ENCODE peak calls at places on chromosomes 5 and 9, in nine cellular contexts. Y is transverse colon, C is thyroid gland, U is A549, O is HepG2, Z is stomach, T is heart left ventricle, V is lower leg skin, L is body of pancreas. J is an unnamed sample.

GRCh38 chr9:133942206-133942975 is 49.7 kb downstream of the VAV2 start:
- DNase-seq in Y (no peak), Z (no peak), V (no peak), C (no peak), O (no peak), L (peak), T (peak), U (no peak), J (no peak)

GRCh38 chr5:43301653-43302091 is 11.5 kb downstream of the HMGCS1 start:
- DNase-seq in L (no peak), U (no peak), V (no peak), C (peak), Z (no peak), Y (no peak), T (no peak), O (no peak), J (peak)

GRCh38 chr5:75342836-75343235 is 5.8 kb downstream of the HMGCR start:
- DNase-seq in V (no peak), Z (no peak), T (no peak), C (no peak), U (no peak), O (no peak), Y (no peak), L (no peak), J (no peak)

GRCh38 chr5:37962389-37962788 is 122.5 kb upstream of the GDNF start:
- DNase-seq in T (no peak), Y (no peak), O (no peak), U (no peak), C (no peak), L (no peak), V (no peak), Z (no peak), J (no peak)

GRCh38 chr9:110050925-110051355 is 157.0 kb downstream of the C9orf152 start:
- DNase-seq in Y (no peak), L (no peak), V (no peak), O (no peak), C (peak), T (no peak), Z (no peak), U (peak), J (peak)

GRCh38 chr5:8491254-8491653 is 622.3 kb downstream of the MTRR start:
- DNase-seq in L (no peak), Y (no peak), Z (no peak), U (no peak), O (no peak), T (no peak), C (no peak), V (no peak), J (no peak)

GRCh38 chr9:71442937-71443336 is 321.5 kb upstream of the TRPM3 start:
- DNase-seq in Y (no peak), U (no peak), T (no peak), V (no peak), O (no peak), C (no peak), Z (no peak), L (no peak), J (no peak)

GRCh38 chr5:74201334-74202081 is 439.0 kb downstream of the ENC1 start:
- DNase-seq in C (peak), Y (no peak), V (no peak), O (no peak), U (no peak), L (peak), Z (peak), T (peak), J (no peak)

GRCh38 chr5:29005386-29005785 is 1967.0 kb upstream of the CDH9 start:
- DNase-seq in Y (no peak), Z (no peak), V (no peak), C (no peak), U (no peak), O (peak), T (no peak), L (no peak), J (peak)

GRCh38 chr5:66440202-66440680 is 156.0 kb upstream of the MAST4 start:
- DNase-seq in Z (no peak), U (no peak), O (no peak), Y (no peak), C (no peak), L (no peak), V (no peak), T (peak), J (no peak)

GRCh38 chr5:153520952-153521351 is 30.5 kb downstream of the GRIA1 start:
- DNase-seq in C (no peak), O (no peak), U (no peak), L (no peak), Z (no peak), Y (no peak), T (no peak), V (no peak), J (no peak)

GRCh38 chr9:91092214-91092613 is 269.5 kb downstream of the AUH start:
- DNase-seq in Z (no peak), O (no peak), U (no peak), Y (no peak), T (no peak), L (no peak), C (no peak), V (no peak), J (no peak)

GRCh38 chr9:131503626-131504465 is 1.1 kb downstream of the POMT1 start:
- DNase-seq in O (peak), C (peak), T (no peak), Z (no peak), Y (peak), U (peak), L (no peak), V (no peak), J (peak)

GRCh38 chr5:144024601-144025000 is 145.9 kb downstream of the YIPF5 start:
- DNase-seq in V (no peak), L (no peak), Y (no peak), U (no peak), C (no peak), Z (no peak), O (no peak), T (no peak), J (no peak)

GRCh38 chr9:111399772-111400563 is 69.9 kb upstream of the OR2K2 start:
- DNase-seq in L (peak), T (no peak), U (peak), V (no peak), C (no peak), O (peak), Y (peak), Z (peak), J (peak)

GRCh38 chr9:98789765-98790600 is 6.4 kb downstream of the ANKS6 start:
- DNase-seq in O (no peak), L (no peak), Z (no peak), U (no peak), Y (no peak), V (peak), T (no peak), C (no peak), J (no peak)

GRCh38 chr9:121566401-121567141 is 66.9 kb upstream of the GGTA1 start:
- DNase-seq in C (no peak), V (no peak), T (peak), Y (peak), O (no peak), L (peak), Z (no peak), U (no peak), J (no peak)

GRCh38 chr5:91361055-91361701 is 21.9 kb downstream of the ARRDC3 start:
- DNase-seq in Z (no peak), O (no peak), V (no peak), L (no peak), U (no peak), T (no peak), Y (no peak), C (no peak), J (no peak)

GRCh38 chr9:134010774-134011173 is 14.5 kb upstream of the BRD3OS start:
- DNase-seq in Y (no peak), L (peak), Z (peak), U (no peak), T (no peak), V (no peak), C (peak), O (peak), J (peak)

GRCh38 chr9:112348257-112348992 is 15.0 kb upstream of the PTBP3 start:
- DNase-seq in T (peak), C (peak), U (peak), V (peak), O (peak), Y (peak), Z (peak), L (peak), J (peak)

GRCh38 chr5:143796110-143796509 is 15.9 kb upstream of the HMHB1 start:
- DNase-seq in Y (no peak), L (no peak), T (no peak), V (no peak), C (no peak), O (no peak), Z (no peak), U (no peak), J (no peak)

GRCh38 chr5:138469540-138470321 is 4.5 kb downstream of the EGR1 start:
- DNase-seq in T (no peak), Z (peak), L (peak), C (no peak), V (no peak), O (no peak), U (peak), Y (peak), J (no peak)

GRCh38 chr5:132971483-132972435 is 8.3 kb upstream of the AFF4 start:
- DNase-seq in U (no peak), L (no peak), C (no peak), V (no peak), O (no peak), Y (no peak), Z (no peak), T (no peak), J (peak)

GRCh38 chr5:134132372-134133212 is 18.1 kb downstream of the TCF7 start:
- DNase-seq in Y (no peak), O (no peak), U (no peak), V (peak), T (no peak), L (peak), Z (no peak), C (no peak), J (no peak)

GRCh38 chr5:169814522-169814921 is 165.8 kb downstream of the INSYN2B start:
- DNase-seq in Y (no peak), U (no peak), V (no peak), Z (no peak), L (no peak), T (no peak), C (no peak), O (no peak), J (no peak)

GRCh38 chr5:172380992-172381643 is 73.2 kb downstream of the SH3PXD2B start:
- DNase-seq in O (no peak), L (peak), C (peak), T (peak), Z (peak), Y (peak), V (peak), U (no peak), J (no peak)

GRCh38 chr5:62286834-62287611 is 19.0 kb upstream of the KIF2A start:
- DNase-seq in Y (no peak), V (no peak), O (no peak), L (no peak), T (no peak), U (no peak), C (no peak), Z (no peak), J (no peak)

GRCh38 chr5:100249870-100250269 is 285.3 kb upstream of the FAM174A start:
- DNase-seq in Y (no peak), O (no peak), Z (no peak), L (no peak), T (no peak), U (no peak), C (no peak), V (no peak), J (no peak)

GRCh38 chr5:14414615-14415515 is 166.7 kb upstream of the OTULINL start:
- DNase-seq in C (no peak), Z (no peak), O (no peak), Y (no peak), V (no peak), L (no peak), T (no peak), U (no peak), J (no peak)

GRCh38 chr5:62137628-62138027 is 168.4 kb upstream of the KIF2A start:
- DNase-seq in L (no peak), Z (no peak), Y (no peak), T (no peak), C (no peak), V (no peak), U (no peak), O (no peak), J (no peak)

GRCh38 chr5:134133213-134133994 is 18.9 kb downstream of the TCF7 start:
- DNase-seq in T (no peak), C (no peak), V (peak), L (peak), U (no peak), Y (peak), Z (no peak), O (no peak), J (no peak)

GRCh38 chr9:125574136-125574877 is 132.7 kb downstream of the MAPKAP1 start:
- DNase-seq in L (no peak), U (no peak), Z (no peak), T (no peak), Y (no peak), C (no peak), V (no peak), O (no peak), J (no peak)

GRCh38 chr5:65263291-65263690 is 218.4 kb downstream of the ADAMTS6 start:
- DNase-seq in Z (no peak), V (no peak), Y (no peak), C (no peak), O (no peak), T (no peak), L (no peak), U (no peak), J (no peak)

GRCh38 chr5:114146398-114146797 is 215.5 kb upstream of the KCNN2 start:
- DNase-seq in U (no peak), C (no peak), V (no peak), Z (no peak), L (no peak), O (no peak), Y (no peak), T (no peak), J (no peak)

GRCh38 chr5:1343931-1344901 is 683 bp downstream of the CLPTM1L start:
- DNase-seq in C (peak), T (no peak), V (no peak), O (no peak), L (peak), U (no peak), Z (no peak), Y (no peak), J (peak)

GRCh38 chr5:157518963-157519362 is 56.6 kb downstream of the ADAM19 start:
- DNase-seq in Y (no peak), V (no peak), U (no peak), L (no peak), O (no peak), T (no peak), Z (no peak), C (no peak), J (no peak)

GRCh38 chr9:17137576-17137975 is 2.7 kb downstream of the CNTLN start:
- DNase-seq in L (no peak), Y (no peak), V (no peak), U (no peak), T (no peak), C (no peak), O (no peak), Z (no peak), J (no peak)

GRCh38 chr5:174108765-174109164 is 63.3 kb downstream of the NSG2 start:
- DNase-seq in L (no peak), O (no peak), T (no peak), Y (no peak), Z (no peak), C (no peak), V (no peak), U (no peak), J (no peak)

GRCh38 chr5:123950701-123951100 is 438.7 kb downstream of the CSNK1G3 start:
- DNase-seq in L (no peak), Y (no peak), O (no peak), V (no peak), T (no peak), C (no peak), U (no peak), Z (no peak), J (no peak)

GRCh38 chr9:113456235-113456634 is 7.3 kb upstream of the RGS3 start:
- DNase-seq in T (no peak), C (peak), U (no peak), Y (no peak), Z (no peak), L (no peak), O (peak), V (no peak), J (no peak)
- TF ChIP-seq POLR2A in T (no peak), C (no peak), U (no peak), Y (no peak), Z (no peak), L (no peak), O (no peak), V (no peak), J (no peak)

GRCh38 chr9:70407081-70407503 is 7.4 kb downstream of the KLF9 start:
- DNase-seq in O (no peak), Y (no peak), V (no peak), Z (no peak), L (no peak), U (no peak), C (no peak), T (no peak), J (no peak)
- TF ChIP-seq POLR2A in O (no peak), Y (no peak), V (no peak), Z (no peak), L (no peak), U (no peak), C (no peak), T (no peak), J (no peak)

GRCh38 chr5:69493235-69493925 is 790 bp downstream of the OCLN start:
- DNase-seq in T (no peak), Z (peak), Y (peak), V (no peak), O (no peak), C (peak), U (peak), L (peak), J (peak)
- TF ChIP-seq POLR2A in T (no peak), Z (no peak), Y (no peak), V (no peak), O (peak), C (peak), U (peak), L (peak), J (no peak)

GRCh38 chr5:82277613-82277986 is 554 bp downstream of the RPS23 start:
- DNase-seq in L (no peak), O (no peak), U (no peak), C (no peak), V (no peak), T (no peak), Y (no peak), Z (no peak), J (peak)

GRCh38 chr5:82276800-82277612 is 1.1 kb downstream of the RPS23 start:
- DNase-seq in O (no peak), U (no peak), C (no peak), V (no peak), Z (no peak), T (no peak), L (no peak), Y (no peak), J (peak)

GRCh38 chr5:82275267-82275664 is 2.9 kb downstream of the RPS23 start:
- DNase-seq in C (no peak), V (no peak), L (no peak), O (no peak), U (no peak), Y (no peak), T (no peak), Z (no peak), J (peak)

GRCh38 chr5:82278711-82279370 is 687 bp upstream of the RPS23 start:
- DNase-seq in Y (no peak), O (no peak), T (no peak), L (no peak), V (no peak), C (no peak), U (no peak), Z (no peak), J (no peak)

DNA sequence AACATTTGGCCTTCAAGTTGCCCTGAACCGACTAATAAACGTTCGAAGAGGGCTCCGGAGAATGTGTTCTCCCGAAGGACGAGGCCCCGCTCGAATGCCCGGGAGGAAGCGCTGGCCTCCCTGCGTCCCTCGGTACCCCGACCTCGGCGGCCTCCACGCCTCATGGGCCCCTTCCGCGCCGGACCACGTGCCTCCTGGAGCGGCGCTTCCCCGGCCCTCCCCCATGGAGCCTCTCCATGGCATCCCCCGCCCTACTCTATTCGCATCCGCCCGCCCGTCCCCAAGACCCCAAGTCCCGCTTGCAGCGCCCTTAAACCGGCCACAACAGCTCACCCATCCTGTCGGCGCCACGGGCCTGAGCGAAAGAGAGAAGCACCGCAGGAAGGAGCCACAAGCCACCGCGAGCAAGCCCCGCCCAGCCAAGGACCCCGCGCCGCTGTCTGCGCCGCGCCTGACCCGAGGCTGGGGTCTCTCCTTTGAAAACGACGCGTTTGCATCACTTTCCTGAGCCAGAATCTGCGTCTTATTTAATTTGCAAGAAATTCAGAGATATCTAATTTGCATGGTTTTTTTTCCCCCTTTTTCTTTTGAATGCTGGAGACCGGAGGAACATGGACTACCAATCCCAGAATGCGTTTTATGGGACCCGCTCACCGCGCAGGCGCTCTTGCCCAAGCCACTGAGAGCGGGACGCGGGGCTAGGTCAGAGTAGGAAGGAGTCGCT is at the start of gene RPS23:
- DNase-seq in Y (peak), C (peak), Z (peak), O (peak), V (peak), L (peak), T (peak), U (peak), J (peak)
- TF ChIP-seq POLR2A in Y (peak), C (no peak), Z (no peak), O (peak), V (no peak), L (peak), T (peak), U (peak), J (peak)

GRCh38 chr9:128192601-128193371 is 1.4 kb upstream of the CIZ1 start:
- DNase-seq in Y (peak), Z (peak), U (peak), V (peak), T (peak), L (peak), C (peak), O (no peak), J (peak)
- TF ChIP-seq POLR2A in Y (peak), Z (no peak), U (peak), V (no peak), T (peak), L (peak), C (no peak), O (no peak), J (no peak)

DNA sequence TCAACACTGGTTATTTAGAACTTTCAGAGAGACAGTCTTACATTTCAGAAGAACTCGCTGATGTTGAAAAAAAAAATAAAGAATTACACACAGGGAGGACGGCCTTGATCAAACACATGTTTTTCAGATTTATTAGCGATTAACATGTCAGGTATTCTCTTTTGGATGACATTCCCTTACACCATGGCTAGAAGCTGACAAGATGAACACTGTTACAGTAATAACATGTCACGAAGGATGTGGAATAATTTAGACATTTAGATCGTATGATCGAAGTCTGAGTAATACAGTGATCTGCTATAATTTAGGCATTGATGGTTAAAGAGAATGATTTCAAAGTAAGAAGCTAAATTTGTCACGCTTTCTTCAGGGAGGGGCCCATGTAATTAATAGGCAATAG is 24.6 kb upstream of the FBXL7 start:
- DNase-seq in Y (no peak), Z (no peak), O (no peak), V (no peak), T (no peak), U (no peak), L (no peak), C (no peak), J (no peak)
- TF ChIP-seq POLR2A in Y (no peak), Z (no peak), O (no peak), V (no peak), T (no peak), U (no peak), L (no peak), C (no peak), J (no peak)

GRCh38 chr5:80360914-80361444 is 41.2 kb downstream of the SPZ1 start:
- DNase-seq in Y (no peak), O (no peak), C (no peak), U (no peak), T (no peak), Z (no peak), L (no peak), V (no peak), J (no peak)
- TF ChIP-seq POLR2A in Y (no peak), O (no peak), C (no peak), U (no peak), T (no peak), Z (no peak), L (no peak), V (no peak), J (no peak)